ENCODE peak calls at places on chromosomes 4 and X, in seven cellular contexts. D is AG20443, S is NCI-H1417, I is esophagus squamous epithelium, Y is NCI-H748 treated with DMSO at 0.1 percent for 48 hours, E is lung microvascular endothelial cell, Q is amygdala. N is an unnamed sample.

GRCh38 chrX:38220024-38220935 is at the start of gene SRPX:
- DNase-seq in E (peak), I (no peak), D (peak), Y (no peak), Q (no peak), S (peak), N (no peak)

GRCh38 chrX:2577844-2578444 is 77.2 kb upstream of the DHRSX start:
- DNase-seq in E (no peak), Y (no peak), S (no peak), Q (no peak), D (no peak), I (no peak), N (no peak)

GRCh38 chr4:57424231-57424897 is 314.2 kb upstream of the IGFBP7 start:
- DNase-seq in I (no peak), D (peak), S (no peak), Q (no peak), Y (no peak), E (peak), N (peak)

GRCh38 chrX:153971632-153972367 is at the start of gene HCFC1:
- DNase-seq in D (peak), Y (peak), I (peak), E (peak), Q (peak), S (peak), N (peak)

GRCh38 chr4:139617702-139618490 is 47.7 kb upstream of the MGST2 start:
- DNase-seq in Y (no peak), E (no peak), D (peak), S (no peak), Q (no peak), I (no peak), N (no peak)

GRCh38 chr4:48033825-48034413 is 17.3 kb downstream of the NIPAL1 start:
- DNase-seq in Y (no peak), S (peak), I (no peak), E (peak), Q (no peak), D (no peak), N (no peak)

GRCh38 chr4:186808635-186809018 is 85.0 kb upstream of the FAT1 start:
- DNase-seq in S (no peak), I (no peak), E (no peak), Q (no peak), D (peak), Y (no peak), N (no peak)

GRCh38 chr4:83109480-83110221 is 4.9 kb downstream of the PLAC8 start:
- DNase-seq in I (no peak), D (peak), S (peak), Y (peak), E (peak), Q (no peak), N (no peak)

GRCh38 chr4:126533176-126533575 is 1099.6 kb upstream of the INTU start:
- DNase-seq in D (no peak), I (no peak), Q (no peak), E (no peak), Y (no peak), S (no peak), N (no peak)

GRCh38 chr4:3387943-3388348 is 53.8 kb upstream of the HGFAC start:
- DNase-seq in I (peak), E (peak), S (no peak), Y (no peak), Q (peak), D (peak), N (peak)

GRCh38 chrX:129980540-129981206 is 1.8 kb upstream of the BCORL1 start:
- DNase-seq in S (peak), Y (no peak), D (peak), E (no peak), I (no peak), Q (peak), N (no peak)

GRCh38 chr4:163815776-163816175 is 321.3 kb downstream of the TMA16 start:
- DNase-seq in Y (no peak), I (no peak), S (no peak), Q (no peak), D (no peak), E (no peak), N (no peak)

GRCh38 chr4:169229571-169230028 is 41.2 kb downstream of the SH3RF1 start:
- DNase-seq in D (peak), E (peak), Y (peak), I (no peak), Q (no peak), S (peak), N (no peak)

GRCh38 chrX:29662101-29662500 is 553.3 kb upstream of the MAGEB2 start:
- DNase-seq in I (no peak), Q (no peak), Y (no peak), S (no peak), E (peak), D (no peak), N (no peak)

GRCh38 chr4:13627185-13627605 is 330 bp downstream of the BOD1L1 start:
- DNase-seq in I (no peak), S (no peak), D (no peak), Y (no peak), Q (no peak), E (peak), N (no peak)

GRCh38 chrX:65871671-65872311 is 168.1 kb downstream of the VSIG4 start:
- DNase-seq in Q (no peak), S (no peak), D (no peak), I (no peak), E (peak), Y (no peak), N (no peak)

GRCh38 chr4:188387134-188387791 is 248.0 kb downstream of the TRIML1 start:
- DNase-seq in D (peak), Q (no peak), Y (no peak), E (no peak), S (no peak), I (no peak), N (no peak)

GRCh38 chrX:39633293-39633692 is 464.5 kb downstream of the BCOR start:
- DNase-seq in S (no peak), Y (no peak), E (no peak), D (peak), I (no peak), Q (no peak), N (no peak)

GRCh38 chr4:90536408-90536807 is 409.2 kb downstream of the CCSER1 start:
- DNase-seq in E (no peak), S (peak), Q (no peak), Y (peak), D (no peak), I (no peak), N (no peak)

GRCh38 chr4:77481856-77482255 is 123.8 kb upstream of the CXCL13 start:
- DNase-seq in S (no peak), E (no peak), D (peak), Q (no peak), Y (no peak), I (no peak), N (no peak)

GRCh38 chrX:52544147-52544840 is 27.4 kb upstream of the XAGE1B start:
- DNase-seq in S (no peak), Q (no peak), Y (no peak), D (no peak), I (no peak), E (no peak), N (no peak)

GRCh38 chrX:22246620-22247019 is 26.1 kb upstream of the CBLL2 start:
- DNase-seq in Y (no peak), S (no peak), E (no peak), I (no peak), Q (no peak), D (peak), N (no peak)

GRCh38 chr4:41146716-41147506 is 67.4 kb downstream of the APBB2 start:
- DNase-seq in S (no peak), Q (peak), D (peak), E (no peak), Y (no peak), I (no peak), N (no peak)

GRCh38 chr4:88211473-88212252 is 53.2 kb upstream of the ABCG2 start:
- DNase-seq in E (peak), Y (peak), I (no peak), Q (peak), D (peak), S (peak), N (no peak)

GRCh38 chrX:16997313-16997712 is 50.9 kb downstream of the REPS2 start:
- DNase-seq in Y (no peak), S (no peak), I (no peak), E (no peak), Q (no peak), D (no peak), N (no peak)

GRCh38 chr4:148171596-148171995 is 270.6 kb downstream of the NR3C2 start:
- DNase-seq in I (no peak), Y (no peak), Q (no peak), D (no peak), E (no peak), S (no peak), N (no peak)

GRCh38 chr4:53531695-53532224 is 59.5 kb downstream of the LNX1 start:
- DNase-seq in Y (no peak), D (no peak), Q (no peak), S (no peak), I (no peak), E (no peak), N (no peak)

GRCh38 chr4:178556796-178557195 is 1114.6 kb upstream of the AGA start:
- DNase-seq in I (no peak), Q (no peak), Y (no peak), S (peak), E (no peak), D (no peak), N (no peak)

GRCh38 chr4:100736651-100737450 is 219.0 kb upstream of the EMCN start:
- DNase-seq in Q (no peak), D (peak), I (no peak), Y (no peak), E (peak), S (no peak), N (no peak)

GRCh38 chrX:17038681-17039161 is 92.3 kb downstream of the REPS2 start:
- DNase-seq in E (peak), Q (no peak), I (no peak), D (peak), Y (no peak), S (no peak), N (no peak)

GRCh38 chr4:169957785-169958184 is 68.4 kb downstream of the MFAP3L start:
- DNase-seq in Q (no peak), E (no peak), S (no peak), D (no peak), Y (no peak), I (no peak), N (no peak)

GRCh38 chr4:118086334-118086733 is 52.0 kb downstream of the NDST3 start:
- DNase-seq in S (no peak), D (peak), Q (no peak), E (peak), Y (no peak), I (no peak), N (no peak)

GRCh38 chrX:47621851-47622250 is 2.2 kb upstream of the SYN1 start:
- DNase-seq in Q (no peak), E (no peak), I (no peak), D (no peak), S (no peak), Y (no peak), N (no peak)

GRCh38 chrX:66638591-66639500 is at the start of gene EDA2R:
- DNase-seq in S (no peak), Q (peak), Y (no peak), I (no peak), D (peak), E (peak), N (no peak)

GRCh38 chrX:23756165-23756564 is 13.1 kb upstream of the ACOT9 start:
- DNase-seq in Y (peak), Q (no peak), D (peak), E (peak), S (peak), I (no peak), N (peak)

GRCh38 chrX:154021131-154021611 is 1.5 kb upstream of the IRAK1 start:
- DNase-seq in Q (no peak), S (no peak), I (no peak), E (peak), Y (no peak), D (peak), N (no peak)

GRCh38 chr4:24730256-24731001 is 64.9 kb upstream of the SOD3 start:
- DNase-seq in D (peak), E (no peak), S (no peak), Q (peak), Y (no peak), I (no peak), N (peak)